ENCODE peak calls at places on chromosomes 1 and 21, in ten cellular contexts. U, G, Q, W, C, S, Y, H, D and M are unnamed samples.
A peak's percentile ranks its signal among the peaks of the same experiment; 100 is the strongest.

GRCh38 chr21:46322351-46323226 is 1.1 kb downstream of the C21orf58 start:
- DNase-seq in U (no peak), G (peak; percentile 36), Q (no peak), W (peak; percentile 48), C (no peak), S (no peak), Y (no peak), H (no peak), D (no peak), M (no peak)

GRCh38 chr1:81424056-81424455 is 376.7 kb upstream of the ADGRL2 start:
- DNase-seq in U (no peak), G (no peak), Q (no peak), W (no peak), C (no peak), S (no peak), Y (no peak), H (no peak), D (no peak), M (no peak)

GRCh38 chr1:8815582-8816285 is 1.7 kb downstream of the RERE start:
- DNase-seq in U (no peak), G (peak; percentile 41), Q (no peak), W (no peak), C (no peak), S (no peak), Y (peak; percentile 82), H (no peak), D (no peak), M (no peak)

GRCh38 chr1:204448321-204448964 is 36.8 kb upstream of the PPP1R15B start:
- DNase-seq in U (no peak), G (peak; percentile 77), Q (no peak), W (peak; percentile 41), C (no peak), S (no peak), Y (no peak), H (no peak), D (no peak), M (no peak)

GRCh38 chr1:183147735-183148134 is 38.3 kb upstream of the LAMC2 start:
- DNase-seq in U (no peak), G (no peak), Q (no peak), W (no peak), C (no peak), S (no peak), Y (no peak), H (no peak), D (no peak), M (no peak)

GRCh38 chr1:226304291-226304955 is 4.5 kb downstream of the LIN9 start:
- DNase-seq in U (no peak), G (no peak), Q (no peak), W (no peak), C (no peak), S (no peak), Y (no peak), H (no peak), D (no peak), M (no peak)

GRCh38 chr1:30160999-30161689 is 562.2 kb downstream of the MATN1 start:
- DNase-seq in U (no peak), G (no peak), Q (no peak), W (no peak), C (no peak), S (no peak), Y (no peak), H (no peak), D (no peak), M (no peak)

GRCh38 chr1:150083907-150084306 is 16.3 kb downstream of the VPS45 start:
- DNase-seq in U (no peak), G (no peak), Q (no peak), W (no peak), C (no peak), S (no peak), Y (no peak), H (no peak), D (no peak), M (no peak)

GRCh38 chr1:233224291-233224690 is 71.2 kb downstream of the PCNX2 start:
- DNase-seq in U (no peak), G (no peak), Q (no peak), W (no peak), C (no peak), S (no peak), Y (no peak), H (no peak), D (no peak), M (no peak)

GRCh38 chr1:205474571-205474970 is 18.7 kb upstream of the BLACAT1 start:
- DNase-seq in U (no peak), G (no peak), Q (no peak), W (no peak), C (no peak), S (no peak), Y (no peak), H (no peak), D (no peak), M (no peak)

GRCh38 chr1:167474191-167474641 is 44.1 kb downstream of the CD247 start:
- DNase-seq in U (no peak), G (no peak), Q (peak; percentile 52), W (no peak), C (no peak), S (no peak), Y (no peak), H (no peak), D (no peak), M (no peak)

GRCh38 chr1:168164771-168165170 is 14.0 kb upstream of the TIPRL start:
- DNase-seq in U (no peak), G (no peak), Q (no peak), W (no peak), C (no peak), S (no peak), Y (no peak), H (no peak), D (no peak), M (no peak)

GRCh38 chr1:23187637-23188036 is 19.0 kb upstream of the LUZP1 start:
- DNase-seq in U (no peak), G (peak; percentile 72), Q (no peak), W (no peak), C (no peak), S (no peak), Y (no peak), H (no peak), D (no peak), M (peak; percentile 93)

GRCh38 chr1:18556364-18556763 is 74.3 kb upstream of the PAX7 start:
- DNase-seq in U (no peak), G (peak; percentile 25), Q (no peak), W (peak; percentile 19), C (peak; percentile 33), S (no peak), Y (peak; percentile 15), H (no peak), D (no peak), M (peak; percentile 27)

GRCh38 chr1:179021873-179022272 is 3.8 kb upstream of the FAM20B start:
- DNase-seq in U (no peak), G (no peak), Q (no peak), W (no peak), C (no peak), S (no peak), Y (peak; percentile 13), H (peak; percentile 63), D (no peak), M (peak; percentile 18)

GRCh38 chr1:219529116-219529515 is 83.8 kb downstream of the ZC3H11B start:
- DNase-seq in U (peak; percentile 31), G (no peak), Q (no peak), W (no peak), C (no peak), S (no peak), Y (no peak), H (no peak), D (peak; percentile 65), M (no peak)

GRCh38 chr1:193306430-193306829 is 120.0 kb upstream of the B3GALT2 start:
- DNase-seq in U (no peak), G (no peak), Q (no peak), W (no peak), C (no peak), S (no peak), Y (no peak), H (no peak), D (no peak), M (no peak)

GRCh38 chr1:231557898-231558710 is 29.6 kb downstream of the TSNAX start:
- DNase-seq in U (no peak), G (no peak), Q (no peak), W (no peak), C (no peak), S (no peak), Y (no peak), H (peak; percentile 7), D (no peak), M (no peak)

GRCh38 chr21:41180752-41181151 is 12.8 kb downstream of the BACE2 start:
- DNase-seq in U (no peak), G (no peak), Q (no peak), W (no peak), C (no peak), S (no peak), Y (no peak), H (peak; percentile 23), D (no peak), M (no peak)

GRCh38 chr1:201399352-201400126 is 415 bp upstream of the LAD1 start:
- DNase-seq in U (peak; percentile 76), G (peak; percentile 73), Q (no peak), W (no peak), C (no peak), S (peak; percentile 74), Y (no peak), H (no peak), D (peak; percentile 74), M (peak; percentile 57)

GRCh38 chr1:221716713-221717490 is 25.0 kb downstream of the DUSP10 start:
- DNase-seq in U (no peak), G (no peak), Q (no peak), W (no peak), C (no peak), S (no peak), Y (no peak), H (peak; percentile 64), D (no peak), M (peak; percentile 42)

GRCh38 chr1:43582162-43582566 is 51.5 kb downstream of the PTPRF start:
- DNase-seq in U (no peak), G (peak; percentile 96), Q (no peak), W (peak; percentile 76), C (no peak), S (no peak), Y (no peak), H (peak; percentile 99), D (no peak), M (peak; percentile 64)

GRCh38 chr1:23159963-23160877 is 8.4 kb downstream of the LUZP1 start:
- DNase-seq in U (no peak), G (no peak), Q (no peak), W (no peak), C (no peak), S (no peak), Y (no peak), H (no peak), D (no peak), M (peak; percentile 20)

GRCh38 chr1:84103197-84103992 is 40.7 kb upstream of the PRKACB start:
- DNase-seq in U (no peak), G (peak; percentile 58), Q (no peak), W (peak; percentile 24), C (no peak), S (no peak), Y (peak; percentile 77), H (peak; percentile 84), D (peak; percentile 46), M (peak; percentile 37)

GRCh38 chr1:11855430-11855829 is 3.3 kb downstream of the NPPB start:
- DNase-seq in U (no peak), G (no peak), Q (no peak), W (no peak), C (no peak), S (no peak), Y (no peak), H (no peak), D (no peak), M (no peak)